ENCODE peak calls at places on chromosomes 2 and 18, in six cellular contexts. S is thoracic aorta; Y is naive thymus-derived CD8-positive, alpha-beta T cell; V is HT-29; U is keratinocyte; G is body of pancreas. H is an unnamed sample.
A peak's percentile ranks its signal among the peaks of the same experiment; 100 is the strongest.

GRCh38 chr18:45324489-45325111 is 290.7 kb upstream of the SLC14A2 start:
- DNase-seq in S (peak; percentile 13), Y (no peak), V (no peak), U (no peak), G (peak; percentile 59), H (peak; percentile 84)

GRCh38 chr2:15638720-15639119 is 47.1 kb downstream of the DDX1 start:
- DNase-seq in S (no peak), Y (no peak), V (no peak), U (peak; percentile 32), G (no peak), H (no peak)

GRCh38 chr2:101533611-101534601 is 59.0 kb upstream of the RFX8 start:
- DNase-seq in S (no peak), Y (no peak), V (no peak), U (no peak), G (no peak), H (no peak)

GRCh38 chr18:78101091-78101490 is 851.4 kb downstream of the GALR1 start:
- DNase-seq in S (no peak), Y (no peak), V (no peak), U (no peak), G (no peak), H (no peak)

GRCh38 chr2:232438951-232439757 is 16.8 kb upstream of the ALPI start:
- DNase-seq in S (no peak), Y (peak; percentile 31), V (peak; percentile 61), U (no peak), G (peak; percentile 34), H (no peak)

GRCh38 chr2:16948073-16948472 is 282.4 kb upstream of the CYRIA start:
- DNase-seq in S (no peak), Y (no peak), V (no peak), U (no peak), G (no peak), H (no peak)

GRCh38 chr2:46362667-46363012 is 65.4 kb downstream of the EPAS1 start:
- DNase-seq in S (no peak), Y (no peak), V (no peak), U (no peak), G (no peak), H (no peak)

GRCh38 chr18:22504665-22505064 is 87.0 kb upstream of the CTAGE1 start:
- DNase-seq in S (no peak), Y (no peak), V (no peak), U (no peak), G (no peak), H (no peak)

GRCh38 chr2:127183771-127184170 is 36.3 kb downstream of the CYP27C1 start:
- DNase-seq in S (no peak), Y (no peak), V (no peak), U (no peak), G (no peak), H (no peak)

GRCh38 chr18:75210274-75211001 is at the start of gene TSHZ1:
- DNase-seq in S (no peak), Y (peak; percentile 45), V (peak; percentile 74), U (peak; percentile 48), G (peak; percentile 90), H (peak; percentile 86)

H was measured in sigmoid colon.